ENCODE peak calls at places on chromosomes 12 and 14, in ten cellular contexts. J, K, N, D, X, T, G, S, O and F are unnamed samples.

GRCh38 chr12:13093850-13094225 is 9.6 kb downstream of the GSG1 start:
- DNase-seq in J (peak), K (peak), N (no peak), D (no peak), X (no peak), T (no peak), G (no peak), S (no peak), O (no peak), F (no peak)

GRCh38 chr14:37585971-37586759 is 8.9 kb downstream of the FOXA1 start:
- DNase-seq in J (no peak), K (no peak), N (no peak), D (no peak), X (no peak), T (no peak), G (no peak), S (no peak), O (no peak), F (no peak)

GRCh38 chr12:74415633-74416032 is 122.0 kb upstream of the ATXN7L3B start:
- DNase-seq in J (peak), K (peak), N (no peak), D (peak), X (no peak), T (no peak), G (no peak), S (no peak), O (no peak), F (no peak)

GRCh38 chr12:6376079-6376941 is 947 bp upstream of the SCNN1A start:
- DNase-seq in J (peak), K (peak), N (peak), D (no peak), X (peak), T (no peak), G (peak), S (peak), O (no peak), F (no peak)

GRCh38 chr12:112275836-112276235 is 106.4 kb downstream of the HECTD4 start:
- DNase-seq in J (no peak), K (no peak), N (no peak), D (no peak), X (no peak), T (no peak), G (no peak), S (no peak), O (no peak), F (no peak)

GRCh38 chr12:132393991-132394949 is 64.9 kb upstream of the GALNT9 start:
- DNase-seq in J (no peak), K (no peak), N (no peak), D (no peak), X (peak), T (no peak), G (peak), S (peak), O (no peak), F (no peak)

GRCh38 chr12:5402009-5402408 is 29.9 kb upstream of the NTF3 start:
- DNase-seq in J (no peak), K (no peak), N (no peak), D (no peak), X (no peak), T (no peak), G (no peak), S (no peak), O (no peak), F (no peak)

GRCh38 chr14:61524211-61524806 is 171.0 kb upstream of the HIF1A start:
- DNase-seq in J (peak), K (peak), N (peak), D (no peak), X (no peak), T (no peak), G (no peak), S (no peak), O (no peak), F (no peak)

GRCh38 chr14:25001096-25001982 is 48.6 kb downstream of the STXBP6 start:
- DNase-seq in J (peak), K (peak), N (no peak), D (no peak), X (no peak), T (no peak), G (no peak), S (no peak), O (no peak), F (no peak)

GRCh38 chr12:131091976-131092691 is 138.4 kb downstream of the ADGRD1 start:
- DNase-seq in J (no peak), K (no peak), N (no peak), D (no peak), X (no peak), T (no peak), G (no peak), S (peak), O (no peak), F (no peak)

GRCh38 chr14:38073641-38074040 is 134.1 kb upstream of the SSTR1 start:
- DNase-seq in J (no peak), K (no peak), N (no peak), D (no peak), X (no peak), T (no peak), G (no peak), S (no peak), O (peak), F (no peak)

GRCh38 chr14:55581011-55581806 is 1.2 kb downstream of the KTN1 start:
- DNase-seq in J (peak), K (peak), N (peak), D (no peak), X (peak), T (peak), G (peak), S (peak), O (peak), F (peak)

GRCh38 chr12:21599143-21599999 is 5.3 kb downstream of the GYS2 start:
- DNase-seq in J (no peak), K (no peak), N (peak), D (no peak), X (no peak), T (no peak), G (no peak), S (no peak), O (no peak), F (no peak)

GRCh38 chr12:75790219-75790618 is 241.4 kb downstream of the PHLDA1 start:
- DNase-seq in J (no peak), K (no peak), N (no peak), D (no peak), X (no peak), T (no peak), G (no peak), S (no peak), O (no peak), F (no peak)

GRCh38 chr14:55457496-55457895 is 17.1 kb upstream of the TBPL2 start:
- DNase-seq in J (no peak), K (no peak), N (no peak), D (no peak), X (no peak), T (no peak), G (no peak), S (no peak), O (no peak), F (no peak)

GRCh38 chr14:40616579-40616978 is 990.1 kb upstream of the LRFN5 start:
- DNase-seq in J (no peak), K (no peak), N (no peak), D (no peak), X (no peak), T (no peak), G (no peak), S (no peak), O (no peak), F (no peak)

GRCh38 chr14:48747683-48748082 is 838.5 kb downstream of the RPS29 start:
- DNase-seq in J (no peak), K (no peak), N (no peak), D (no peak), X (no peak), T (no peak), G (no peak), S (no peak), O (no peak), F (no peak)

GRCh38 chr12:3172124-3173007 is 95.2 kb downstream of the TSPAN9 start:
- DNase-seq in J (no peak), K (no peak), N (no peak), D (no peak), X (no peak), T (no peak), G (no peak), S (no peak), O (no peak), F (no peak)

GRCh38 chr14:60775296-60775695 is 40.7 kb downstream of the MNAT1 start:
- DNase-seq in J (peak), K (peak), N (no peak), D (no peak), X (no peak), T (no peak), G (no peak), S (no peak), O (no peak), F (no peak)

GRCh38 chr14:76884853-76885276 is 58.7 kb downstream of the LRRC74A start:
- DNase-seq in J (no peak), K (no peak), N (no peak), D (no peak), X (peak), T (no peak), G (peak), S (no peak), O (no peak), F (no peak)

GRCh38 chr12:27573972-27574371 is 50.0 kb downstream of the PPFIBP1 start:
- DNase-seq in J (peak), K (peak), N (no peak), D (no peak), X (no peak), T (no peak), G (no peak), S (no peak), O (no peak), F (no peak)

GRCh38 chr12:121337416-121337815 is 14.8 kb downstream of the ANAPC5 start:
- DNase-seq in J (no peak), K (no peak), N (no peak), D (no peak), X (no peak), T (no peak), G (no peak), S (no peak), O (no peak), F (no peak)

GRCh38 chr14:101567252-101567651 is 6.0 kb downstream of the DIO3 start:
- DNase-seq in J (no peak), K (no peak), N (no peak), D (no peak), X (peak), T (no peak), G (no peak), S (no peak), O (no peak), F (no peak)

GRCh38 chr14:100042328-100042727 is 22.9 kb upstream of the EVL start:
- DNase-seq in J (no peak), K (peak), N (no peak), D (no peak), X (no peak), T (no peak), G (no peak), S (no peak), O (no peak), F (no peak)
- H3K27ac ChIP-seq in J (no peak), K (no peak), N (no peak), D (no peak), X (no peak), T (no peak), G (no peak), S (no peak), O (no peak), F (no peak)

DNA sequence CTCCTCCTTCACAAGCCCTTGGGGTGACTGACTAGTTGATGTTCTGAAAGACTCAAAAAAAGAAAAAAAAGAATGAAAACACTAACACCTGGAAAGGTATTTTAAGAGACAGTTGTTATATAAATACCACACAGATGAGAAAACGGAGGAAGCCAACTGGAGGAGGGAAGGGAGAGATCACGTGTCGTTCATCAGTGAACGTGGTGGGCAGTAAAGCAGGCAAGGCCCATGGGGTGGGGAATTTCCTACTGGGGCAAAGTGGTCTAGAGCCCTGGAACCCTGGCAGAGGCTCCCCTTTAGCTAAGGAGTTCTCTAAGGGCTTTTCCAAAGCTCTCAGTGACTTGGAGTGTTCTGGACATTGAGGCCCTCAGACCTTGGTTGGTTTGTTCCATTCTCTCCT is 169.7 kb downstream of the CALM1 start:
- DNase-seq in J (no peak), K (no peak), N (no peak), D (no peak), X (no peak), T (no peak), G (no peak), S (no peak), O (no peak), F (no peak)
- H3K27ac ChIP-seq in J (no peak), K (no peak), N (no peak), D (no peak), X (no peak), T (no peak), G (no peak), S (no peak), O (no peak), F (peak)

GRCh38 chr14:99255621-99256482 is 16.1 kb downstream of the BCL11B start:
- DNase-seq in J (no peak), K (no peak), N (no peak), D (no peak), X (no peak), T (no peak), G (no peak), S (no peak), O (peak), F (no peak)
- H3K27ac ChIP-seq in J (no peak), K (no peak), N (no peak), D (no peak), X (no peak), T (peak), G (no peak), S (no peak), O (peak), F (no peak)

DNA sequence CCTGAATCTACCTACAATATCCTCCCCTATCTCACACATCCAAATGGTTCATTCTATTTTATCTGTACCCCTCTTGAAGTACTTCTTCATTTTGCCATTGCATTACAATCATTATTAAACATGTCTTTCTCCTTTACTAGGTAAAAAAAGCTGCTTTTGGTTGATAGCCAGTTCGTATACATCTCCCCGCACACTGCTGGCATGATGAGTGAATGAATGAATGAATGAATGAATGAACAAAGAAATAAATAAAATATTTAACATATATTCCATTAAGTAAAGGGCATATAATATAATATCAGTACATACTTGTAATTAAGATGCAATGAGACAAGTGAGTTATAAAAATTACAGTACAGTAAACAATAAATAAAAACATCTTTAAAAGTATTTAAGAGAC is 298 bp upstream of the GPR65 start:
- DNase-seq in J (no peak), K (no peak), N (no peak), D (no peak), X (no peak), T (no peak), G (no peak), S (no peak), O (no peak), F (no peak)
- H3K27ac ChIP-seq in J (no peak), K (no peak), N (no peak), D (no peak), X (no peak), T (no peak), G (peak), S (no peak), O (peak), F (no peak)